ENCODE peak calls at places on chromosomes 5 and 9, in eight cellular contexts. Y, Z, B, J, T, M, U and N are unnamed samples.

GRCh38 chr9:76198336-76198735 is 195.9 kb downstream of the RFK start:
- DNase-seq in Y (no peak), Z (no peak), B (no peak), J (no peak), T (peak; percentile 47), M (no peak), U (no peak), N (no peak)

GRCh38 chr9:35380016-35380415 is 109.9 kb upstream of the RUSC2 start:
- DNase-seq in Y (no peak), Z (no peak), B (no peak), J (no peak), T (no peak), M (no peak), U (no peak), N (no peak)

GRCh38 chr9:71763752-71764332 is 4.5 kb downstream of the CEMIP2 start:
- DNase-seq in Y (no peak), Z (no peak), B (no peak), J (no peak), T (no peak), M (no peak), U (no peak), N (no peak)

GRCh38 chr9:106286249-106286648 is 576.7 kb upstream of the ZNF462 start:
- DNase-seq in Y (peak; percentile 51), Z (no peak), B (no peak), J (no peak), T (no peak), M (peak; percentile 39), U (no peak), N (peak; percentile 48)

GRCh38 chr9:21611896-21612295 is 129.8 kb upstream of the IFNE start:
- DNase-seq in Y (no peak), Z (no peak), B (no peak), J (peak; percentile 64), T (no peak), M (no peak), U (no peak), N (no peak)

GRCh38 chr9:115593587-115594091 is 475.7 kb upstream of the TNC start:
- DNase-seq in Y (peak; percentile 55), Z (no peak), B (no peak), J (peak; percentile 0), T (peak; percentile 78), M (peak; percentile 48), U (no peak), N (no peak)

GRCh38 chr5:36683821-36684434 is 77.5 kb downstream of the SLC1A3 start:
- DNase-seq in Y (peak; percentile 49), Z (no peak), B (no peak), J (no peak), T (peak; percentile 50), M (peak; percentile 86), U (no peak), N (no peak)

GRCh38 chr5:126007841-126008240 is 415.4 kb upstream of the GRAMD2B start:
- DNase-seq in Y (no peak), Z (no peak), B (no peak), J (no peak), T (peak; percentile 78), M (no peak), U (no peak), N (no peak)

GRCh38 chr5:135565691-135566421 is 12.9 kb downstream of the CXCL14 start:
- DNase-seq in Y (peak; percentile 76), Z (peak; percentile 32), B (peak; percentile 89), J (peak; percentile 48), T (peak; percentile 52), M (peak; percentile 60), U (peak; percentile 21), N (peak; percentile 86)

GRCh38 chr9:136936645-136937170 is 7.8 kb downstream of the FBXW5 start:
- DNase-seq in Y (no peak), Z (no peak), B (no peak), J (no peak), T (no peak), M (no peak), U (no peak), N (no peak)

GRCh38 chr5:107469485-107469884 is 201.3 kb downstream of the EFNA5 start:
- DNase-seq in Y (no peak), Z (no peak), B (no peak), J (no peak), T (peak; percentile 94), M (no peak), U (no peak), N (no peak)

GRCh38 chr5:152170350-152170749 is 234.7 kb downstream of the NMUR2 start:
- DNase-seq in Y (no peak), Z (no peak), B (no peak), J (no peak), T (no peak), M (no peak), U (no peak), N (peak; percentile 63)

GRCh38 chr9:100587375-100587774 is 9.5 kb downstream of the CAVIN4 start:
- DNase-seq in Y (no peak), Z (no peak), B (no peak), J (no peak), T (peak; percentile 23), M (no peak), U (no peak), N (no peak)

GRCh38 chr9:131337131-131337848 is 47.8 kb downstream of the PLPP7 start:
- DNase-seq in Y (no peak), Z (no peak), B (no peak), J (no peak), T (no peak), M (no peak), U (no peak), N (no peak)
- H3K27ac ChIP-seq in Y (no peak overlapping the region), Z (no peak overlapping the region), B (no peak overlapping the region), J (no peak overlapping the region), T (no peak overlapping the region), M (no peak overlapping the region), U (no peak overlapping the region), N (no peak overlapping the region)

GRCh38 chr5:124742521-124742920 is 3.9 kb downstream of the ZNF608 start:
- DNase-seq in Y (no peak), Z (no peak), B (no peak), J (no peak), T (no peak), M (no peak), U (no peak), N (no peak)
- H3K4me1 ChIP-seq in Y (peaks cover 44% of the 10 kb centered on the region), Z (peaks cover 3% of the 10 kb centered on the region), B (no peaks in the 10 kb centered on the region), J (no peaks in the 10 kb centered on the region), T (peaks cover 3% of the 10 kb centered on the region), M (peaks cover 5% of the 10 kb centered on the region), U (no peaks in the 10 kb centered on the region), N (peaks cover 24% of the 10 kb centered on the region)

GRCh38 chr5:16178745-16179372 is 732 bp downstream of the MARCHF11 start:
- DNase-seq in Y (peak; percentile 93), Z (no peak), B (peak; percentile 52), J (peak; percentile 10), T (peak; percentile 43), M (peak; percentile 73), U (no peak), N (peak; percentile 89)
- H3K4me3 ChIP-seq in Y (no peak overlapping the region), Z (no peak overlapping the region), B (no peak overlapping the region), J (no peak overlapping the region), T (peak overlapping the region; percentile 30), M (peak overlapping the region; percentile 48), U (no peak overlapping the region), N (peak overlapping the region; percentile 61)

DNA sequence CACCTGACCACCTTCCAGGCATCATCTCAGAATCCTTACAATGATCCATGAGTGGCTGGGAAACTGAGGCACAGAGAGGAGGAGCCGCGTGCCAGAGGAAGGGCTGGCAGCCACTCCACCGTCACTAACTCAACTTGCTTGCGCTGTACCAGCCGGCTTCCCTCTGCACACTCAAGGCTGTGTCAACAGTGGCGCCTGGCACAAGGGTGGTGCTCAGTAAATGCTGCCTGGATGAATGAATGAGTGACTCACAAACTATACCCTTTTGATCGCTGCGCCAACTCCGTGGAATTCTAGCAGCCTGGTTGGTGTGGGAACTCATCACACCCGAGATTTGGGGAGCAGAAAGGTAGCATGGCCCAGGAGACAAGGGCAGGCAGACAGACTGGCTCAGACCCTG is 21.9 kb downstream of the PRRX2 start:
- DNase-seq in Y (no peak), Z (no peak), B (no peak), J (no peak), T (no peak), M (no peak), U (no peak), N (no peak)
- H3K27ac ChIP-seq in Y (no peak overlapping the region), Z (no peak overlapping the region), B (no peak overlapping the region), J (no peak overlapping the region), T (no peak overlapping the region), M (no peak overlapping the region), U (no peak overlapping the region), N (no peak overlapping the region)

GRCh38 chr9:95073918-95074317 is 243.6 kb downstream of the FANCC start:
- DNase-seq in Y (no peak), Z (no peak), B (no peak), J (no peak), T (no peak), M (no peak), U (no peak), N (peak; percentile 11)
- H3K4me1 ChIP-seq in Y (peaks cover 59% of the 10 kb centered on the region), Z (no peaks in the 10 kb centered on the region), B (no peaks in the 10 kb centered on the region), J (no peaks in the 10 kb centered on the region), T (peaks cover 23% of the 10 kb centered on the region), M (no peaks in the 10 kb centered on the region), U (no peaks in the 10 kb centered on the region), N (peaks cover 20% of the 10 kb centered on the region)

GRCh38 chr5:173325091-173325698 is 3.0 kb downstream of the STC2 start:
- DNase-seq in Y (no peak), Z (no peak), B (no peak), J (no peak), T (no peak), M (no peak), U (no peak), N (no peak)

GRCh38 chr5:173323799-173324114 is 4.5 kb downstream of the STC2 start:
- DNase-seq in Y (no peak), Z (no peak), B (no peak), J (no peak), T (no peak), M (no peak), U (no peak), N (no peak)

GRCh38 chr5:173326501-173326960 is 1.7 kb downstream of the STC2 start:
- DNase-seq in Y (no peak), Z (no peak), B (no peak), J (no peak), T (peak; percentile 92), M (no peak), U (no peak), N (no peak)

GRCh38 chr5:173323121-173323798 is 5.0 kb downstream of the STC2 start:
- DNase-seq in Y (no peak), Z (no peak), B (no peak), J (no peak), T (no peak), M (no peak), U (no peak), N (no peak)

DNA sequence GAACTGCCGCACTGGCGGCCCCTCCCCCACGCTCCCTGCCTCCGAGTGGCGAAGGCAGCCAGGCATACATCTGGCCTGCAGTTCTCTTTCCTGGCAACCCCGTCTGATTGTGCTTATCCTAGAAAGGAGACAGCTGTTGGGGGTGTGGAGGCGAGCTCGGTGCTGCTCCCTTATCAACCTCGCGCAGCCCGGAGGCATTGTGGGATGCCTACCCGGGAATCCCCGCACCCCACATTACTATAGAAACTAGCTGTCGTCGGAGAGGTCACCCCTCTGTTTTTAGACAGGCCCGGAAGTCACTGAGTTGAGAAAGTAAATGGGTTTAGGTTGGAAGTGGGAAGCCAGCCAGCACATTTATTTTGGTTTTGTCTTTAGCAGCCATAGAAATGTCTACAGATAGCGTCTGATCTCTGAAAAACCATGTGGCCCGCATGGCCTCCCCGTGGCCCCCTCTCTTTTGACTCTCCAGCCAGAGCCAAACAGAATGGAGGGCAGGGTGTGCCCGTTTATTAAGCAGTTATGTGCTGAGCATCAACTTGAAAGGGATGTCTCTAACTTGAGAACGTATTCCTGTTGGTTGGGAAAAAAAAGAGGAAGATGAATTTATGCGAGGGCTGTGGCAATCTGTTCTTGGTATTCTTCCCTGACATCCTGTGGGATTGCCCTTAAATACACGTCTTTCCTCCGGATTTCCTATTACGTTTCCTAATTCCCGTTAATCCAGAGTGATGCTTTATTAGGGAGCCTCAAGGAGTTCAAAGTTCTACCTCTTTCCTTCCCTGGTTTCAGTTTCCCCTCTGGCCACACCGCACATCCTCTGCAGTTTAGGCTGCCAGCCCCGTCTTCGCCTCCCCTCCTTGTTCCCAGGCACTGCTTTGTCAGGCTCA is 3.9 kb downstream of the STC2 start:
- DNase-seq in Y (peak; percentile 89), Z (no peak), B (peak; percentile 70), J (no peak), T (peak; percentile 89), M (peak; percentile 94), U (no peak), N (peak; percentile 60)
- H3K4me3 ChIP-seq in Y (no peak overlapping the region), Z (no peak overlapping the region), B (no peak overlapping the region), J (no peak overlapping the region), T (peak overlapping the region; percentile 89), M (no peak overlapping the region), U (no peak overlapping the region), N (no peak overlapping the region)